ENCODE peak calls at places on chromosomes 3 and 15, in eight cellular contexts. Y is IMR-90; V is CD8-positive, alpha-beta T cell; R is stimulated activated CD4-positive, alpha-beta T cell treated with anti-CD3 and anti-CD28 coated beads, Interleukin-1b, Interleukin-23, amount 100 ng/mL, for 48 hours; E is neural crest cell; A is GM12892; L is effector memory CD4-positive, alpha-beta T cell; S is NCI-H1417. Q is an unnamed sample.
A peak's percentile ranks its signal among the peaks of the same experiment; 100 is the strongest.

GRCh38 chr3:11690863-11691833 is 47.4 kb upstream of the VGLL4 start:
- DNase-seq in Y (peak; percentile 50), V (no peak), R (no peak), E (no peak), A (no peak), L (no peak), S (no peak), Q (no peak)

GRCh38 chr15:41024141-41024540 is 70.9 kb downstream of the CHAC1 start:
- DNase-seq in Y (peak; percentile 92), V (no peak), R (no peak), E (no peak), A (no peak), L (no peak), S (no peak), Q (no peak)

GRCh38 chr3:63877737-63878393 is 14.2 kb downstream of the ATXN7 start:
- DNase-seq in Y (peak; percentile 65), V (no peak), R (no peak), E (no peak), A (no peak), L (no peak), S (no peak), Q (no peak)

GRCh38 chr3:127082066-127082465 is 99.2 kb downstream of the PLXNA1 start:
- DNase-seq in Y (no peak), V (no peak), R (no peak), E (no peak), A (no peak), L (no peak), S (no peak), Q (no peak)

GRCh38 chr3:42934910-42935309 is 29.0 kb downstream of the ZNF662 start:
- DNase-seq in Y (no peak), V (no peak), R (no peak), E (no peak), A (no peak), L (no peak), S (no peak), Q (no peak)

GRCh38 chr3:189272500-189273119 is 100.8 kb downstream of the TPRG1 start:
- DNase-seq in Y (no peak), V (no peak), R (no peak), E (no peak), A (no peak), L (no peak), S (peak; percentile 15), Q (no peak)

GRCh38 chr3:150412599-150413069 is 4.5 kb downstream of the TSC22D2 start:
- DNase-seq in Y (peak; percentile 92), V (no peak), R (peak; percentile 16), E (no peak), A (no peak), L (no peak), S (peak; percentile 7), Q (no peak)

GRCh38 chr3:151008699-151009098 is 36.2 kb upstream of the CLRN1 start:
- DNase-seq in Y (peak; percentile 66), V (no peak), R (no peak), E (no peak), A (no peak), L (no peak), S (peak; percentile 17), Q (no peak)

GRCh38 chr3:183226333-183226732 is 26.7 kb upstream of the B3GNT5 start:
- DNase-seq in Y (no peak), V (no peak), R (no peak), E (no peak), A (no peak), L (no peak), S (no peak), Q (no peak)

GRCh38 chr3:27666708-27667107 is 55.4 kb downstream of the EOMES start:
- DNase-seq in Y (peak; percentile 80), V (no peak), R (no peak), E (peak; percentile 51), A (no peak), L (no peak), S (no peak), Q (no peak)

GRCh38 chr3:39810647-39811161 is 1.3 kb downstream of the MYRIP start:
- DNase-seq in Y (no peak), V (no peak), R (no peak), E (no peak), A (no peak), L (no peak), S (peak; percentile 17), Q (no peak)

GRCh38 chr3:71087109-71088018 is 496.2 kb downstream of the FOXP1 start:
- DNase-seq in Y (peak; percentile 51), V (peak; percentile 30), R (peak; percentile 48), E (no peak), A (no peak), L (peak; percentile 43), S (no peak), Q (peak; percentile 56)